ENCODE peak calls at places on chromosomes 3 and 15, in ten cellular contexts. Z is heart left ventricle, R is AG09309, X is adrenal gland, V is HFF-Myc, T is esophagus squamous epithelium, I is fibroblast of the aortic adventitia, H is fibroblast of pulmonary artery, E is epithelial cell of esophagus, U is cardiac muscle cell. A is an unnamed sample.

GRCh38 chr3:42159706-42160472 is 68.7 kb downstream of the TRAK1 start:
- DNase-seq in R (no peak), X (no peak), E (peak; percentile 76), H (no peak), U (peak; percentile 89), I (no peak), Z (peak; percentile 72), V (no peak), T (no peak), A (peak; percentile 82)

GRCh38 chr3:187667526-187667925 is 2.7 kb downstream of the SST start:
- DNase-seq in Z (no peak), R (no peak), U (no peak), H (no peak), V (no peak), E (no peak), T (no peak), I (no peak), X (no peak), A (no peak)

GRCh38 chr3:140467104-140467577 is 210.7 kb upstream of the TRIM42 start:
- DNase-seq in Z (no peak), U (peak; percentile 26), X (peak; percentile 89), I (peak; percentile 27), T (no peak), H (no peak), V (no peak), E (peak; percentile 77), R (no peak), A (peak; percentile 69)

GRCh38 chr15:81261172-81261808 is 62.7 kb downstream of the STARD5 start:
- DNase-seq in V (no peak), R (no peak), I (no peak), X (no peak), T (no peak), U (no peak), Z (no peak), E (no peak), H (no peak), A (no peak)

GRCh38 chr3:75294124-75294523 is 370.0 kb upstream of the FRG2C start:
- DNase-seq in I (peak; percentile 43), T (no peak), E (no peak), X (peak; percentile 24), U (peak; percentile 57), R (no peak), H (peak; percentile 10), Z (peak; percentile 62), V (peak; percentile 1), A (peak; percentile 9)

GRCh38 chr3:116440196-116440595 is 5.1 kb downstream of the LSAMP start:
- DNase-seq in T (no peak), H (peak; percentile 42), V (peak; percentile 43), Z (no peak), X (no peak), E (peak; percentile 57), R (no peak), U (no peak), I (peak; percentile 67), A (peak; percentile 74)

GRCh38 chr3:64932666-64933342 is 245.0 kb upstream of the ADAMTS9 start:
- DNase-seq in T (no peak), H (no peak), E (peak; percentile 53), Z (no peak), R (no peak), V (no peak), U (no peak), X (no peak), I (no peak), A (peak; percentile 79)

GRCh38 chr3:34263014-34263714 is 464.7 kb downstream of the PDCD6IP start:
- DNase-seq in H (no peak), V (no peak), E (no peak), X (no peak), T (no peak), R (no peak), Z (no peak), U (peak; percentile 17), I (no peak), A (no peak)

GRCh38 chr15:23532019-23532418 is 33.5 kb upstream of the MKRN3 start:
- DNase-seq in H (peak; percentile 33), T (no peak), I (no peak), Z (no peak), R (no peak), U (no peak), V (no peak), E (peak; percentile 39), X (no peak), A (peak; percentile 7)

GRCh38 chr15:76313731-76314130 is 2.5 kb upstream of the ETFA start:
- DNase-seq in I (no peak), T (no peak), R (no peak), E (peak; percentile 78), U (no peak), V (no peak), X (no peak), H (no peak), Z (peak; percentile 13), A (peak; percentile 49)

GRCh38 chr15:54482251-54482650 is 504.0 kb downstream of the UNC13C start:
- DNase-seq in E (no peak), I (no peak), V (no peak), U (no peak), H (no peak), R (no peak), X (no peak), Z (no peak), T (no peak), A (no peak)

DNA sequence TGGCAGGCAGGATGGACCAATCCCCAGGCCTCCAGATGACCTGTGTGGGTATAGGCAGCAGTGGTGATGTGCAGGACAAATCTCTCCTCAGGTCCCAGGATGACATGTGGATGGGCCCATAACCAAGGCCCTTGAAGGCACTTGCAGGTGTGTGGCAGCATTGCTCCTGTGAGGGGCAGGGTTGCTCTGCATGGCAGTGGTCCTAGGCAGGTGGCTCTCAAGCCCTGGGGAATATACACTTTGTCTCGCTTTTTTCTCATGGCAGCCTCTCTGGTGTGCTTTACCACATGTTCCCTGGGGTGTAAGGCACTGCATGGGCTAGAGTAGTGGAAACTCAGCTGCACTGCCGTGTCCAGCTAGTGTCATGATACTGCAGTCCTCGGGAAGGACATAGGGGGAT is 503.6 kb downstream of the UNC13C start:
- DNase-seq in T (no peak), E (no peak), U (no peak), R (no peak), X (no peak), V (no peak), I (no peak), Z (no peak), H (no peak), A (no peak)
- TF ChIP-seq CTCF in T (no peak), E (no peak), U (no peak), R (no peak), X (no peak), V (no peak), I (no peak), Z (no peak), H (no peak), A (no peak)

DNA sequence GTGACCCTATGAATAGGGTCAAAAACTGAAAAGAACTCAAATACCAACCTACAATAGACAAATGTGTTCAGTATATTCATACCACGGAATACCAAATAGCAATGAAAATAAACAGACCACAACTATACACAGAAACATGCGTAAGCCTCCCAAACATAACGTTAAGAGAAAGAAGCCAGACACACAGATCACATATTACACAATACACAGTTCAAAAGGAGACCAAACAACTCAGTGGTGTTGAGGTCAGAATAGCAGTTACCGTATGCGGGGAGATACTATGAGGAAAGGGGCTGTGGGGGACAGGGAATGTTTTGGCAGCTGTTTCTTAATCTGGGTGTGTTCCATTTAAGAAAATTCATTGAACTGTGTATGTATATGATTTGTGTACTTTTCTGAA is 6.6 kb downstream of the OSBPL10 start:
- DNase-seq in U (no peak), E (no peak), I (no peak), X (no peak), V (no peak), R (no peak), H (peak; percentile 48), T (no peak), Z (no peak), A (no peak)
- H3K4me3 ChIP-seq in U (no peak overlapping the region), E (no peak overlapping the region), I (no peak overlapping the region), X (no peak overlapping the region), V (no peak overlapping the region), R (no peak overlapping the region), H (no peak overlapping the region), T (no peak overlapping the region), Z (no peak overlapping the region), A (no peak overlapping the region)

GRCh38 chr15:33278816-33279612 is 31.8 kb upstream of the RYR3 start:
- DNase-seq in I (peak; percentile 64), T (no peak), V (peak; percentile 84), Z (no peak), X (peak; percentile 53), E (peak; percentile 98), U (no peak), R (peak; percentile 75), H (peak; percentile 81), A (peak; percentile 97)
- TF ChIP-seq CTCF in I (peak; percentile 27), T (no peak), V (peak; percentile 15), Z (no peak), X (no peak), E (peak; percentile 50), U (no peak), R (peak; percentile 39), H (peak; percentile 18), A (peak; percentile 20)

GRCh38 chr15:52789008-52789600 is 1.0 kb downstream of the ONECUT1 start:
- DNase-seq in I (no peak), H (no peak), U (no peak), R (no peak), V (no peak), T (no peak), X (no peak), Z (no peak), E (no peak), A (no peak)

GRCh38 chr15:52789601-52790165 is 453 bp downstream of the ONECUT1 start:
- DNase-seq in R (no peak), H (peak; percentile 16), E (no peak), Z (no peak), X (no peak), V (no peak), U (peak; percentile 51), T (no peak), I (peak; percentile 13), A (no peak)

GRCh38 chr15:52791776-52792175 is 1.6 kb upstream of the ONECUT1 start:
- DNase-seq in Z (no peak), V (no peak), H (no peak), U (no peak), E (no peak), X (no peak), R (no peak), I (no peak), T (no peak), A (no peak)

GRCh38 chr15:52790166-52790708 is at the start of gene ONECUT1:
- DNase-seq in I (peak; percentile 11), V (no peak), R (no peak), T (no peak), U (peak; percentile 84), Z (no peak), E (peak; percentile 37), H (peak; percentile 29), X (no peak), A (no peak)

DNA sequence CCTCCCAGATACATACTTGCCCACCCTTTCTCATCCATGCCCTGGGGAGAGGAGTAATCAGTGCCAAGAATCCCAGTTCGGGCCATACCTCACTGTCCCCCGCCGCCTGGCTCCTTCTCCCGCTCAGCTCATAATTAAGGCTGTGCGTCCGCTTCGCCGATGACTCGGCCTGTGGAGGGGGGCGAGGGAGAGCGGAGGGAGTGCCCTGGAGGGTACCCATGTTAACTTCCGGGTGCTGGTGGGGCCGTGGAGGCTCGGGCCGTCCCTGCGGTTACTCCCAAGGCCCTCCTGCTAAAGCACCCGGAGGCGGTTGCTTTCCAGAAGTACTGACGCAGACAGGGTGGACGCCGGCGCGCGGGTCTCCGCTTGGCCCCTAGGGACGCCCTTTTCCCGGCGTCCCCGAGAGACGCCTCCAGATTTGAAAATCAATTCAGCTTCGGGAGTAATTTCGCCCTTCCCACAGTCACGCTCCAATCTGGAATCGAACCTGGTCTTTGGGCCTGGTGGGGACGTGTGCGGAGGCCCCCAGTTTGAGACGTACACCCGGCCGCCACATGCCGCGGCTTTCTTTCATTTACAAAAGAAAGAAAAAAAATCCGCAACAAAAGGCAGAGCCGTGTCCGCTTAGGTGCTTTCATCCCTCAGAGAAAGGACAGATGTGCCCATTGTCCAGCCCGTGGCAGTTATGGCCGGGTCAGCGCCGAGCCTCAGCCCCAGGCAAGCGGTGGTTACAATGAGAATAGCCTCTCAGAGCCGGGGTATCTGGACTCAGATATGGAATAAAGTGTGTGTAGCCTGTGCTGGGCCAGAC is 1.0 kb upstream of the ONECUT1 start:
- DNase-seq in I (no peak), X (no peak), R (no peak), E (no peak), H (no peak), Z (no peak), T (no peak), V (no peak), U (peak; percentile 63), A (no peak)
- H3K4me3 ChIP-seq in I (no peak overlapping the region), X (no peak overlapping the region), R (peak overlapping the region; percentile 9), E (no peak overlapping the region), H (peak overlapping the region; percentile 49), Z (peak overlapping the region; percentile 49), T (peak overlapping the region; percentile 42), V (peak overlapping the region; percentile 36), U (peak overlapping the region; percentile 52), A (peak overlapping the region; percentile 37)